ENCODE peak calls at places on chromosomes 7 and 10, in four cellular contexts. P is brain microvascular endothelial cell, F is IMR-90, B is PC-3. S is an unnamed sample. For H3K36me3, the result is how much of the 10 kb centered on the place peaks cover.

GRCh38 chr10:93081296-93081695 is 7.6 kb downstream of the CYP26A1 start:
- DNase-seq in P (no peak), F (no peak), B (no peak), S (no peak)

GRCh38 chr7:3910041-3910440 is 609.0 kb downstream of the SDK1 start:
- DNase-seq in P (no peak), F (no peak), B (no peak), S (no peak)

GRCh38 chr10:25130911-25131310 is 43.9 kb upstream of the GPR158 start:
- DNase-seq in P (no peak), F (peak), B (peak), S (peak)

GRCh38 chr10:100655760-100656421 is 89.5 kb upstream of the PAX2 start:
- DNase-seq in P (no peak), F (no peak), B (no peak), S (no peak)

GRCh38 chr10:128483216-128483615 is 357.0 kb upstream of the MKI67 start:
- DNase-seq in P (no peak), F (no peak), B (no peak), S (no peak)

GRCh38 chr7:16915405-16915804 is 33.6 kb upstream of the AGR3 start:
- DNase-seq in P (peak), F (peak), B (peak), S (peak)

GRCh38 chr7:128044064-128044463 is 12.8 kb upstream of the LRRC4 start:
- DNase-seq in P (no peak), F (no peak), B (no peak), S (no peak)

GRCh38 chr10:124092270-124093075 is 925 bp downstream of the CHST15 start:
- DNase-seq in P (peak), F (no peak), B (peak), S (peak)

GRCh38 chr7:91784469-91784868 is 96.0 kb downstream of the MTERF1 start:
- DNase-seq in P (peak), F (peak), B (peak), S (peak)

GRCh38 chr7:157874208-157874816 is 537.5 kb downstream of the DNAJB6 start:
- DNase-seq in P (no peak), F (no peak), B (no peak), S (no peak)

GRCh38 chr10:112375721-112376577 is 2.0 kb downstream of the ACSL5 start:
- DNase-seq in P (peak), F (peak), B (peak), S (no peak)

GRCh38 chr10:86219271-86219670 is 147.3 kb downstream of the GRID1 start:
- DNase-seq in P (no peak), F (no peak), B (no peak), S (no peak)

GRCh38 chr7:107712906-107713305 is 31.0 kb upstream of the CBLL1 start:
- DNase-seq in P (no peak), F (no peak), B (no peak), S (peak)

GRCh38 chr10:118752401-118752800 is 2.4 kb downstream of the CACUL1 start:
- DNase-seq in P (no peak), F (no peak), B (peak), S (no peak)

GRCh38 chr7:74084722-74085578 is 1.3 kb downstream of the LIMK1 start:
- DNase-seq in P (no peak), F (no peak), B (peak), S (no peak)

GRCh38 chr7:155725073-155725346 is 80.5 kb downstream of the RBM33 start:
- DNase-seq in P (no peak), F (no peak), B (no peak), S (no peak)

DNA sequence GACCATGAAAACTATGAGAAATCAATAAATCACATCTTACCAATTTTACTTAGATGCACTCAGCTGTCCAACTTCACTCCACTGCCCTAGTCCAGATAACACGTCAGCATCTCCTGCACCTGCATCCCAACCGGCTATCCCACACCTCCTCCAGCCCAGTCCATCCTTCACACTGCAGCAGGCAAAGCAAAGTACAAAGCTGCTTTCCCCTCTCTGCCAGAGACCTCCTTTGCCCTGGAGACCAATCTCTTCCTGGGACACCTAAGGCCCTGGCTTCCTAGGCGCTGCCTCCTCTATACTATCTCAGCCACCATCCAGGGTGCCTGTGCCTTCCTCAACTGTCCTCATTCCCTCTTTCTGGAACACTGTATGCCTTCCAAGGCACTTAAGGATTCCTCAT is 90.3 kb upstream of the DDC start:
- DNase-seq in P (no peak), F (no peak), B (no peak), S (no peak)
- TF ChIP-seq CTCF in P (no peak), F (no peak), B (no peak), S (no peak)

GRCh38 chr7:101121996-101122932 is 4.6 kb upstream of the SERPINE1 start:
- DNase-seq in P (peak), F (peak), B (peak), S (peak)
- H3K4me3 ChIP-seq in P (peak), F (peak), B (peak), S (peak)

GRCh38 chr7:30782690-30783089 is 11.5 kb downstream of the MINDY4 start:
- DNase-seq in P (no peak), F (no peak), B (no peak), S (no peak)
- H3K36me3 ChIP-seq in P (under half), F (under half), B (under half), S (under half)

GRCh38 chr7:18221377-18222290 is 194.0 kb upstream of the PRPS1L1 start:
- DNase-seq in P (no peak), F (peak), B (no peak), S (no peak)
- TF ChIP-seq CTCF in P (no peak), F (no peak), B (no peak), S (no peak)

DNA sequence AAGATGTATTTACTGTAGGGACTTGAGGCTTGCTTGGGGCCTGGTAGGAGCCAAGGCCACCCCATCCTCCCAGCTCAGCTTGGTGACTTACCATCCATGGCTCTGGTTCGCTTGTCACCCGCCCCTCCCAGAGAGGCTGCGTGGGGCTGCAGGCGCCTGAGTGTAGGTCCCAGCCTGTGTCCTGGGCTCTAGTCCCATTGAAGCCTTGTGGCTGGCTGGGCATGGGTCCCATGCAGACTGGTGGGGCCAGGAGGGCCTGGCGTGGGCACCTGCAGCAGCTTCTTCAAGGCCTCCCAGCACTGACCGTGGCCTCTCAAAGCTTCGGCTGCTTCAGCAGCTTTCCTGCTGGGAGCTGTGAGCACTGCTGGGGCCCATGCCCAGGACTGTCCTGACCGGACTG is 118.1 kb downstream of the INPP5A start:
- DNase-seq in P (no peak), F (no peak), B (no peak), S (no peak)
- H3K4me3 ChIP-seq in P (no peak), F (no peak), B (no peak), S (no peak)

GRCh38 chr7:98305951-98306535 is 24.6 kb downstream of the BRI3 start:
- DNase-seq in P (no peak), F (no peak), B (no peak), S (no peak)

GRCh38 chr7:98303906-98304305 is 22.4 kb downstream of the BRI3 start:
- DNase-seq in P (no peak), F (no peak), B (no peak), S (no peak)

GRCh38 chr7:98309566-98309965 is 28.1 kb downstream of the BRI3 start:
- DNase-seq in P (no peak), F (no peak), B (no peak), S (no peak)

GRCh38 chr7:98312201-98312600 is 30.7 kb downstream of the BRI3 start:
- DNase-seq in P (no peak), F (no peak), B (no peak), S (no peak)

GRCh38 chr7:98307971-98308466 is 26.5 kb downstream of the BRI3 start:
- DNase-seq in P (no peak), F (no peak), B (no peak), S (no peak)
- H3K36me3 ChIP-seq in P (under half), F (under half), B (under half), S (under half)

DNA sequence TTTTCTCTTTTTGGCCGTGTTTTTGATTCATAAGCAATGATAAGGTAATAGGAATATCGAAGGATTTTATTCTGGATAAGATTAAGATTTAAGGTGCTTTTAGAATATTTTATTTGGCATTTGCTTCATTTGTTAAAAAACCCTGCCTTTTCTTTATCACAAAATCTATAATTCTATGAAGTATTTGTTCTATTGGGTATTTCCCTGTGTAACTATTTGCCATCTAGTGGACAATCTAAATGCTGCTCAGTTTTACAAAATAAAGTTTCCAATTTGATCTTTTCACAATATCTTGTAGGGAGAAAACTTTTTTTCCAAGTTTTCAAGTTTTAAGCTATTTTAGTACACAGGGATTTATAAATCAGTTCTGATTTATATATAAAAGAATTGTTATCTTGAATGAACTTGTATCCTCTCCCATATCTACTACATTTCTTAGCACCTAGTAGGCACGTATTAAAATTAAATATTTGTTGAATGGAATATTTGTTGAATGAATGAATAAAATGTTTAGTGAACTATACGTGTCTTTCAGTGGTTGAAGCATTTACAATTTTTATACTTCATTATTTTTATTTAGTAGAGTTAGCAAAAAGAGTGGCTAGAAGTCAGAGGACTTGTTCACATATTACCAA is 26.5 kb downstream of the ANKRD7 start:
- DNase-seq in P (no peak), F (no peak), B (peak), S (no peak)
- TF ChIP-seq CTCF in P (peak), F (peak), B (peak), S (peak)

GRCh38 chr10:450463-450862 is 239.0 kb downstream of the DIP2C start:
- DNase-seq in P (no peak), F (no peak), B (no peak), S (no peak)
- H3K4me3 ChIP-seq in P (no peak), F (no peak), B (no peak), S (no peak)